ENCODE peak calls at places on chromosomes 12 and 14, in seven cellular contexts. N is H1, Z is small intestine, M is suprapubic skin, J is Caco-2, L is lung, S is cardiac muscle cell. P is an unnamed sample. For H3K4me1, the result is how much of the 10 kb centered on the place peaks cover.

GRCh38 chr14:91140672-91141071 is 26.8 kb downstream of the DGLUCY start:
- DNase-seq in M (no peak), J (peak), Z (peak), L (no peak), S (peak), N (no peak), P (no peak)

GRCh38 chr14:93319958-93320357 is 12.9 kb downstream of the BTBD7 start:
- DNase-seq in L (no peak), Z (no peak), N (no peak), S (no peak), M (no peak), J (no peak), P (no peak)

GRCh38 chr12:106118-106561 is 39.6 kb downstream of the IQSEC3 start:
- DNase-seq in M (no peak), Z (peak), N (no peak), S (no peak), J (peak), L (no peak), P (peak)

GRCh38 chr12:107468182-107468581 is 217.4 kb upstream of the PWP1 start:
- DNase-seq in M (no peak), L (peak), N (no peak), S (no peak), J (no peak), Z (no peak), P (no peak)

GRCh38 chr12:64273527-64274403 is 51.7 kb upstream of the KICS2 start:
- DNase-seq in S (peak), L (no peak), J (no peak), Z (no peak), M (no peak), N (peak), P (peak)

GRCh38 chr14:45868377-45868776 is 615.4 kb upstream of the MIS18BP1 start:
- DNase-seq in Z (no peak), J (no peak), L (no peak), N (no peak), M (no peak), S (no peak), P (no peak)

GRCh38 chr12:121992059-121992879 is 29.4 kb upstream of the BCL7A start:
- DNase-seq in M (no peak), N (no peak), Z (no peak), S (peak), L (peak), J (no peak), P (no peak)

GRCh38 chr12:51406859-51407258 is 15.7 kb upstream of the GALNT6 start:
- DNase-seq in J (no peak), M (no peak), N (no peak), S (no peak), L (no peak), Z (no peak), P (no peak)

GRCh38 chr12:6277982-6278438 is 32.5 kb upstream of the PLEKHG6 start:
- DNase-seq in J (peak), L (peak), S (no peak), Z (no peak), N (no peak), M (no peak), P (no peak)

GRCh38 chr14:26828741-26829140 is 230.9 kb upstream of the NOVA1 start:
- DNase-seq in L (no peak), J (no peak), N (no peak), Z (no peak), M (no peak), S (no peak), P (no peak)

GRCh38 chr12:25236190-25236589 is 14.5 kb downstream of the KRAS start:
- DNase-seq in L (no peak), N (no peak), M (no peak), J (no peak), S (peak), Z (no peak), P (no peak)

GRCh38 chr14:61379639-61380184 is 58.3 kb downstream of the PRKCH start:
- DNase-seq in N (no peak), S (no peak), M (no peak), J (no peak), Z (no peak), L (no peak), P (no peak)

GRCh38 chr14:56119221-56119967 is 1.2 kb downstream of the PELI2 start:
- DNase-seq in N (no peak), J (no peak), S (peak), Z (peak), L (peak), M (no peak), P (peak)

GRCh38 chr12:116609715-116610114 is 50.5 kb downstream of the MAP1LC3B2 start:
- DNase-seq in L (no peak), M (no peak), Z (no peak), N (no peak), S (no peak), J (peak), P (no peak)

GRCh38 chr12:78787576-78787975 is 77.0 kb upstream of the SYT1 start:
- DNase-seq in N (no peak), L (no peak), S (peak), M (no peak), J (no peak), Z (no peak), P (no peak)

GRCh38 chr12:62893276-62893675 is 41.7 kb downstream of the PPM1H start:
- DNase-seq in J (no peak), S (no peak), L (no peak), Z (no peak), M (no peak), N (no peak), P (no peak)

GRCh38 chr14:91286530-91286937 is 42.0 kb upstream of the GPR68 start:
- DNase-seq in M (no peak), L (peak), Z (peak), J (peak), N (peak), S (peak), P (peak)

GRCh38 chr12:2410490-2410889 is 357.7 kb downstream of the CACNA1C start:
- DNase-seq in N (no peak), M (no peak), S (no peak), J (no peak), L (no peak), Z (no peak), P (no peak)

GRCh38 chr12:114790276-114790675 is 106.3 kb upstream of the TBX3 start:
- DNase-seq in N (no peak), M (no peak), L (no peak), Z (no peak), S (no peak), J (no peak), P (no peak)

GRCh38 chr14:71533396-71533795 is 398.8 kb upstream of the RGS6 start:
- DNase-seq in Z (no peak), J (no peak), N (no peak), S (peak), L (no peak), M (no peak), P (no peak)

GRCh38 chr12:83514372-83514771 is 827.7 kb downstream of the TMTC2 start:
- DNase-seq in Z (peak), S (no peak), N (no peak), L (no peak), M (no peak), J (no peak), P (no peak)

GRCh38 chr12:110179291-110179690 is 55.1 kb downstream of the IFT81 start:
- DNase-seq in S (peak), Z (no peak), L (no peak), J (no peak), M (no peak), N (no peak), P (no peak)

GRCh38 chr12:109796057-109796456 is 37.1 kb downstream of the TRPV4 start:
- DNase-seq in S (no peak), M (no peak), N (no peak), Z (no peak), L (no peak), J (no peak), P (no peak)

GRCh38 chr12:39587247-39587646 is 32.4 kb downstream of the ABCD2 start:
- DNase-seq in M (no peak), N (no peak), S (peak), Z (peak), J (no peak), L (no peak), P (peak)

GRCh38 chr12:65004270-65004669 is 116.8 kb downstream of the WIF1 start:
- DNase-seq in L (no peak), J (no peak), M (no peak), Z (no peak), S (no peak), N (no peak), P (no peak)

GRCh38 chr12:71665109-71665476 is 992 bp downstream of the THAP2 start:
- DNase-seq in S (no peak), N (no peak), L (no peak), M (no peak), Z (no peak), J (no peak), P (no peak)

GRCh38 chr12:112022241-112023016 is 9.2 kb downstream of the ERP29 start:
- DNase-seq in Z (no peak), S (no peak), L (no peak), N (no peak), J (no peak), M (no peak), P (no peak)

GRCh38 chr12:14773685-14774073 is 29.6 kb downstream of the WBP11 start:
- DNase-seq in M (no peak), J (no peak), L (no peak), Z (no peak), N (no peak), S (no peak), P (no peak)

GRCh38 chr12:56017181-56017580 is 3.7 kb upstream of the IKZF4 start:
- DNase-seq in N (no peak), M (no peak), Z (no peak), J (no peak), L (no peak), S (no peak), P (no peak)

GRCh38 chr12:76313289-76313688 is 34.9 kb downstream of the BBS10 start:
- DNase-seq in N (no peak), Z (no peak), J (no peak), M (no peak), S (no peak), L (no peak), P (no peak)

GRCh38 chr14:32602699-32603098 is 273.6 kb downstream of the AKAP6 start:
- DNase-seq in M (no peak), S (no peak), J (no peak), N (no peak), Z (no peak), L (no peak), P (peak)

DNA sequence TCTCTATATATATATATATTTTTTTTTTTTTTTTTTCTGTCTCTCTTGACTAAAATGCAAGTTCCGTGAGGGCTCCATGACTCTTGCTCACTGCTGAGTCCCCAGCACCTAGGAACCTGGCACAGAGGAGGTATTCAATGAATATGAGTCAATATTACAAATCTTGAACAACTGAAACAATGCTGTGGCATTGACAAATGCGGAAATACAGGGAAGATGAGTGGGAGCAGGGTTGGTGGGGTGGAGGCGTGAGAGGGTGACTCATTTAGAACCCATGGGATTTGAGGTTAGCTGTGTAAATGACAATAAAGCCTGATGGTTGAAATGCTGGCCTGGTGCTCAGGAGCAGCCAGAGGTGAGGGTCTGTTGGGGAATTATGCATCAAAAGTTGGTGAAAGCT is 121.7 kb upstream of the FUT8 start:
- DNase-seq in M (no peak), J (no peak), L (no peak), S (peak), N (no peak), Z (no peak), P (peak)
- H3K4me1 ChIP-seq in M (under half), J (under half), L (under half), S (under half), N (under half), Z (under half), P (under half)

GRCh38 chr14:74983343-74983742 is 19.4 kb upstream of the EIF2B2 start:
- DNase-seq in M (no peak), N (no peak), J (no peak), S (no peak), Z (no peak), L (no peak), P (no peak)
- H3K4me1 ChIP-seq in M (under half), N (under half), J (under half), S (under half), Z (under half), L (under half), P (half or more)

DNA sequence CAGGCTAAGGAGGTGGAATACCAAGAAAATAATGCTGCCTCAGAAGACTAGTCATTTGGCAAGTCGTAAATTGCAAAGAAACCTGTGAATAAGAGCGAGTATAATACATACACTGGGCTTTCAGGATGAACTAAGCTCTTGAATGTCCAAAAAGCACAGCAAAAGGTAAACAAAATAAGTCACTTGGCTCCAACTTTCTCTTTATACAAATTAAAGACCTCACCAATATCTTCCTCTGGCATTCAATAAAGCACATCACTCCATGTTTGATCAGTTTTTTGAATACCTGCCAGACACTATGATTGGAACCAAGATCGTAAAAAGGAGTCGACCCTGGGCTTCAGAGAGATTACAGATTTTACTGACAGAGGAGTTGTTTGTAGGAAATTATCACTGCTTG is 3.5 kb downstream of the DICER1 start:
- DNase-seq in L (no peak), J (no peak), S (no peak), Z (no peak), N (no peak), M (no peak), P (no peak)
- H3K4me1 ChIP-seq in L (under half), J (under half), S (under half), Z (under half), N (under half), M (half or more), P (under half)

GRCh38 chr12:125136702-125137101 is 71.5 kb downstream of the AACS start:
- DNase-seq in S (no peak), L (no peak), J (no peak), N (no peak), Z (no peak), M (no peak), P (no peak)

GRCh38 chr12:125137776-125138344 is 72.6 kb downstream of the AACS start:
- DNase-seq in S (no peak), Z (no peak), L (no peak), M (no peak), J (no peak), N (no peak), P (no peak)

GRCh38 chr12:125134576-125134975 is 69.3 kb downstream of the AACS start:
- DNase-seq in L (no peak), M (no peak), J (no peak), Z (no peak), S (no peak), N (no peak), P (no peak)

GRCh38 chr12:125133616-125134015 is 68.4 kb downstream of the AACS start:
- DNase-seq in Z (no peak), L (no peak), S (no peak), N (no peak), J (no peak), M (no peak), P (no peak)

DNA sequence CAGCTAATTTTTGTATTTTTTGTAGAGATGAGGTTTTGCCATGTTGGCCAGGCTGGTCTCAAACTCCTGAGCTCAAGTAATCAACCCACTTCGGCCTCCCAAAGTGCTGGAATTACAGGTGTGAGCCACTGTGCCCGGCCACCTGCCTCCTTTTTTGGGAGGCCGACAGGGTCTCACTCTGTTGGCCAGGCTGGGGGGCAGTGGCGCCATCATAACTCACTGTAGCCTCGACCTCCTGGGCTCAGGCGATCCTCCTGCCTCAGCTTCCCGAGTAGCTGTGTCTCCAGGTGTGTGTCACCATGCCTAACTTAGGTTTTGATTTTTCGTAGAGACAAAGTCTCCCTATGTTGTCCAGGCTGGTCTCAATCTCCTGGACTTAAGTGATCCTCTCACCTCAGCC is 70.7 kb downstream of the AACS start:
- DNase-seq in L (no peak), J (no peak), N (no peak), S (no peak), M (no peak), Z (no peak), P (no peak)
- H3K4me1 ChIP-seq in L (under half), J (under half), N (under half), S (under half), M (under half), Z (under half), P (under half)

GRCh38 chr12:49664591-49665146 is 41.3 kb downstream of the PRPF40B start:
- DNase-seq in S (no peak), M (no peak), L (no peak), Z (no peak), J (no peak), N (no peak), P (peak)

GRCh38 chr12:49665384-49665783 is 41.8 kb downstream of the FMNL3 start:
- DNase-seq in M (no peak), L (no peak), Z (no peak), S (peak), J (no peak), N (no peak), P (no peak)

GRCh38 chr12:49667319-49668090 is 39.7 kb downstream of the FMNL3 start:
- DNase-seq in S (peak), M (no peak), N (no peak), Z (no peak), J (no peak), L (no peak), P (no peak)

GRCh38 chr12:49664167-49664566 is 40.8 kb downstream of the PRPF40B start:
- DNase-seq in M (no peak), Z (no peak), J (no peak), L (no peak), N (no peak), S (no peak), P (no peak)

GRCh38 chr12:49666176-49666575 is 41.0 kb downstream of the FMNL3 start:
- DNase-seq in L (no peak), M (no peak), N (no peak), S (no peak), Z (no peak), J (no peak), P (no peak)
- H3K4me1 ChIP-seq in L (under half), M (under half), N (under half), S (under half), Z (under half), J (under half), P (under half)

DNA sequence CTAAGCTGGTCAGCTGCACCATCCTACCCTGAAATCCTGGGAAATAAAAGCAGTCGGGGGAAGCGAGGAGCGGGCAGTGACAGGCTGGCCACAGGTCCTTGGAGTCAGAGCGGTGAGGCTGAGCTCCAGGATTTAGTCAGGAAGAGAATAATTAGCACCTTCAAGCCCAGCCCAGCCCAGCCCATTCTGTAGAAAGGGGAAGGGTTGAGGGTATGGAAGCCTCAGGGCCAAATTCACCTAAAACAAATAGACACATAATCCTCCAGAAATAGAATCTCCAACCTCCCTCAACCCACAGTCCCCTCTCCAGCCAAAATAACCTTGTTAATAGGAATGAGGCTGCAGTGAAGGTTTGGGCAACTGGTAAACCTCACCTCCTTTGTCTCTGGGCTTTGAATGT is 334.2 kb downstream of the DPF3 start:
- DNase-seq in Z (no peak), L (no peak), J (no peak), M (no peak), S (no peak), N (no peak), P (no peak)
- H3K4me1 ChIP-seq in Z (under half), L (under half), J (under half), M (under half), S (under half), N (under half), P (under half)

DNA sequence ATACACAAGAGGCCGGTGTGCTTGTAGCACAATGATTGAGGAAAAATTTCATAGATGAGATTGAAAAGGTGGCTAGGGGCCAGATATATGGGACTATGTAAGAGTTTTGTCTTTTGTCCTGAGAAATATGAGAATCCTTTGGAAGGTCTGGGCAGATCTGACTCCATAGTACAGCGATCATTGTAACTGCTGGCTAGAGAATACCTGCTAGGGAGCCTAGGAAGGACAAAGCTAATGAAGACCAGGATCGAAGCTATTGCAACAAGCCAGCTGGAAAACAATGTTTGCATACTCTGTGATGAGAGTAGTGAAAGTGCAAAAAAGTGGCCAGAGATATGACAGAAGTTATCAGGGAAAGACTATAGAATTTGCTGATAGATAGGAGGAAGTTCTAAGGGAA is 537.6 kb downstream of the C12orf50 start:
- DNase-seq in Z (no peak), S (no peak), M (no peak), J (no peak), N (no peak), L (no peak), P (no peak)
- H3K4me1 ChIP-seq in Z (under half), S (under half), M (under half), J (under half), N (under half), L (under half), P (under half)

DNA sequence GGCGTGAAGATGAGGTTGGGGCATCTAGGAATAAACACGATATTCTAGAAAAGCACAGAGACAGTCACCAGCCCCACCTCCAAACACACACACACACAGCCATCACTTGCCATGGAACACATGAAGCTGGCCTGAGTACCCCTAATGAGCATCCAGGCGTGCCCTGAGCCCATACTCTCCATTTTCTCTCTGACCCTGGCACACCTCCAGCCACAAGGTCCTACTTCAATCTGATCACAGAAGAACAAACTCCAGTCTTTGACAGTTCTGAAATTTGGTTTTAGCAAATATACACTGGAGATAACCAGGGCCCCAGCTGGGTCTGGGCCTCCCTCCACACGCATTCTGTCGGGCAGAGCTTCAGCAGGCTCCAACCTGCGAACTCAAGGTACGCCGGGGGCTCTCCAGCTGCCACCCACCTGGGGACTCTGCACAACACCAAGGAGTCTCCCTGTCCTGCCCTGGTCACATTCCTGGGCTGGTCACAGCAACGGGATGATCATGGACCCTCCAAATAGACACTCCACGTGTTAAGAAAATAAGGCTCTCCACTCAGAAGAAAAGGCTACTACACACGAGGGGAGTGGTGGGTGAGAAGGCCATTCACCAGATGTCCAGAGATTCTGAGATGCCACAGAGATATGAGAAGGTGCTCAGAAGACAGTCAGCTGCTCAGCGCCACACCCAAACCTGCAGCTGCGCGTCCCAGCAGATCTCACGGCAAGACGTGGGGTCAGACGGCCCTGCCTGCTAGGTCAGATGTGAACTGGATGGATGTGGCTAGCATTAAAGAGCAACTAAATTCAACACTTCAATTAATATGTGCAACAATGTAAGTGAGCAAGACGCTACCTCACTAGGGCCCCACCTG is 57.0 kb upstream of the PNMA1 start:
- DNase-seq in J (no peak), Z (no peak), M (no peak), S (no peak), N (no peak), L (no peak), P (no peak)
- H3K4me1 ChIP-seq in J (under half), Z (under half), M (half or more), S (under half), N (under half), L (under half), P (under half)

GRCh38 chr14:85577542-85578140 is 47.7 kb downstream of the FLRT2 start:
- DNase-seq in Z (no peak), S (no peak), N (no peak), J (no peak), M (no peak), L (no peak), P (no peak)
- H3K4me1 ChIP-seq in Z (under half), S (half or more), N (under half), J (under half), M (under half), L (under half), P (under half)